ENCODE peak calls at places on chromosomes 12 and 14, in nine cellular contexts. One of them, this sample, is unnamed.

GRCh38 chr14:54444701-54445100 is 3.5 kb upstream of the CNIH1 start:
- DNase-seq in neuronal stem cell: no peak
- DNase-seq in OCI-LY7: no peak
- DNase-seq in pancreas: no peak
- DNase-seq in AG04450: no peak
- DNase-seq in foreskin keratinocyte: no peak
- DNase-seq in gastrocnemius medialis: no peak
- DNase-seq in right lobe of liver: no peak
- DNase-seq in lower lobe of right lung: no peak
- DNase-seq in this sample: no peak

GRCh38 chr12:17076335-17076734 is 470.4 kb upstream of the LMO3 start:
- DNase-seq in neuronal stem cell: no peak
- DNase-seq in OCI-LY7: no peak
- DNase-seq in pancreas: no peak
- DNase-seq in AG04450: no peak
- DNase-seq in foreskin keratinocyte: no peak
- DNase-seq in gastrocnemius medialis: no peak
- DNase-seq in right lobe of liver: no peak
- DNase-seq in lower lobe of right lung: no peak
- DNase-seq in this sample: peak

GRCh38 chr12:99505805-99506204 is 141.7 kb upstream of the GARIN6 start:
- DNase-seq in neuronal stem cell: no peak
- DNase-seq in OCI-LY7: no peak
- DNase-seq in pancreas: no peak
- DNase-seq in AG04450: no peak
- DNase-seq in foreskin keratinocyte: peak
- DNase-seq in gastrocnemius medialis: no peak
- DNase-seq in right lobe of liver: no peak
- DNase-seq in lower lobe of right lung: no peak
- DNase-seq in this sample: no peak

GRCh38 chr14:21589317-21589716 is 9.4 kb upstream of the OR10G3 start:
- DNase-seq in neuronal stem cell: no peak
- DNase-seq in OCI-LY7: no peak
- DNase-seq in pancreas: no peak
- DNase-seq in AG04450: no peak
- DNase-seq in foreskin keratinocyte: no peak
- DNase-seq in gastrocnemius medialis: no peak
- DNase-seq in right lobe of liver: no peak
- DNase-seq in lower lobe of right lung: no peak
- DNase-seq in this sample: no peak

GRCh38 chr12:27861428-27862167 is 81.6 kb upstream of the MANSC4 start:
- DNase-seq in neuronal stem cell: no peak
- DNase-seq in OCI-LY7: peak
- DNase-seq in pancreas: no peak
- DNase-seq in AG04450: no peak
- DNase-seq in foreskin keratinocyte: no peak
- DNase-seq in gastrocnemius medialis: peak
- DNase-seq in right lobe of liver: no peak
- DNase-seq in lower lobe of right lung: no peak
- DNase-seq in this sample: no peak

GRCh38 chr12:132286912-132287311 is 42.5 kb downstream of the GALNT9 start:
- DNase-seq in neuronal stem cell: no peak
- DNase-seq in OCI-LY7: no peak
- DNase-seq in pancreas: peak
- DNase-seq in AG04450: no peak
- DNase-seq in foreskin keratinocyte: no peak
- DNase-seq in gastrocnemius medialis: no peak
- DNase-seq in right lobe of liver: no peak
- DNase-seq in lower lobe of right lung: peak
- DNase-seq in this sample: peak

GRCh38 chr14:89767861-89768268 is 186.7 kb downstream of the EFCAB11 start:
- DNase-seq in neuronal stem cell: peak
- DNase-seq in OCI-LY7: peak
- DNase-seq in pancreas: no peak
- DNase-seq in AG04450: no peak
- DNase-seq in foreskin keratinocyte: peak
- DNase-seq in gastrocnemius medialis: no peak
- DNase-seq in right lobe of liver: no peak
- DNase-seq in lower lobe of right lung: no peak
- DNase-seq in this sample: peak

GRCh38 chr12:126346087-126346486 is 1280.9 kb downstream of the AACS start:
- DNase-seq in neuronal stem cell: no peak
- DNase-seq in OCI-LY7: no peak
- DNase-seq in pancreas: no peak
- DNase-seq in AG04450: no peak
- DNase-seq in foreskin keratinocyte: no peak
- DNase-seq in gastrocnemius medialis: no peak
- DNase-seq in right lobe of liver: no peak
- DNase-seq in lower lobe of right lung: no peak
- DNase-seq in this sample: no peak

GRCh38 chr12:508795-509194 is 49.1 kb downstream of the B4GALNT3 start:
- DNase-seq in neuronal stem cell: no peak
- DNase-seq in OCI-LY7: peak
- DNase-seq in pancreas: no peak
- DNase-seq in AG04450: no peak
- DNase-seq in foreskin keratinocyte: no peak
- DNase-seq in gastrocnemius medialis: no peak
- DNase-seq in right lobe of liver: no peak
- DNase-seq in lower lobe of right lung: no peak
- DNase-seq in this sample: no peak

GRCh38 chr14:65281991-65282908 is 130.3 kb upstream of the FUT8 start:
- DNase-seq in neuronal stem cell: peak
- DNase-seq in OCI-LY7: peak
- DNase-seq in pancreas: no peak
- DNase-seq in AG04450: no peak
- DNase-seq in foreskin keratinocyte: peak
- DNase-seq in gastrocnemius medialis: no peak
- DNase-seq in right lobe of liver: no peak
- DNase-seq in lower lobe of right lung: no peak
- DNase-seq in this sample: no peak

GRCh38 chr12:131983554-131983953 is 33.8 kb downstream of the EP400 start:
- DNase-seq in neuronal stem cell: no peak
- DNase-seq in OCI-LY7: no peak
- DNase-seq in pancreas: no peak
- DNase-seq in AG04450: no peak
- DNase-seq in foreskin keratinocyte: no peak
- DNase-seq in gastrocnemius medialis: no peak
- DNase-seq in right lobe of liver: no peak
- DNase-seq in lower lobe of right lung: no peak
- DNase-seq in this sample: no peak

GRCh38 chr12:128819293-128820144 is 4.2 kb downstream of the SLC15A4 start:
- DNase-seq in neuronal stem cell: no peak
- DNase-seq in OCI-LY7: no peak
- DNase-seq in pancreas: no peak
- DNase-seq in AG04450: no peak
- DNase-seq in foreskin keratinocyte: no peak
- DNase-seq in gastrocnemius medialis: no peak
- DNase-seq in right lobe of liver: no peak
- DNase-seq in lower lobe of right lung: no peak
- DNase-seq in this sample: no peak

GRCh38 chr12:59486827-59487226 is 109.0 kb upstream of the SLC16A7 start:
- DNase-seq in neuronal stem cell: no peak
- DNase-seq in OCI-LY7: no peak
- DNase-seq in pancreas: no peak
- DNase-seq in AG04450: no peak
- DNase-seq in foreskin keratinocyte: peak
- DNase-seq in gastrocnemius medialis: no peak
- DNase-seq in right lobe of liver: no peak
- DNase-seq in lower lobe of right lung: no peak
- DNase-seq in this sample: peak

GRCh38 chr12:29242921-29243431 is 93.9 kb downstream of the FAR2 start:
- DNase-seq in neuronal stem cell: no peak
- DNase-seq in OCI-LY7: no peak
- DNase-seq in pancreas: no peak
- DNase-seq in AG04450: no peak
- DNase-seq in foreskin keratinocyte: no peak
- DNase-seq in gastrocnemius medialis: no peak
- DNase-seq in right lobe of liver: no peak
- DNase-seq in lower lobe of right lung: peak
- DNase-seq in this sample: no peak

GRCh38 chr12:105748806-105749600 is 389.8 kb downstream of the NUAK1 start:
- DNase-seq in neuronal stem cell: no peak
- DNase-seq in OCI-LY7: no peak
- DNase-seq in pancreas: no peak
- DNase-seq in AG04450: peak
- DNase-seq in foreskin keratinocyte: peak
- DNase-seq in gastrocnemius medialis: no peak
- DNase-seq in right lobe of liver: peak
- DNase-seq in lower lobe of right lung: no peak
- DNase-seq in this sample: no peak

GRCh38 chr12:100234166-100234565 is 32.7 kb downstream of the DEPDC4 start:
- DNase-seq in neuronal stem cell: no peak
- DNase-seq in OCI-LY7: no peak
- DNase-seq in pancreas: no peak
- DNase-seq in AG04450: peak
- DNase-seq in foreskin keratinocyte: no peak
- DNase-seq in gastrocnemius medialis: no peak
- DNase-seq in right lobe of liver: no peak
- DNase-seq in lower lobe of right lung: no peak
- DNase-seq in this sample: no peak

GRCh38 chr14:75050852-75051555 is at the start of gene MLH3:
- DNase-seq in neuronal stem cell: peak
- DNase-seq in OCI-LY7: peak
- DNase-seq in pancreas: peak
- DNase-seq in AG04450: peak
- DNase-seq in foreskin keratinocyte: peak
- DNase-seq in gastrocnemius medialis: peak
- DNase-seq in right lobe of liver: peak
- DNase-seq in lower lobe of right lung: peak
- DNase-seq in this sample: peak

GRCh38 chr12:124617615-124618014 is 50.2 kb upstream of the NCOR2 start:
- DNase-seq in neuronal stem cell: no peak
- DNase-seq in OCI-LY7: no peak
- DNase-seq in pancreas: peak
- DNase-seq in AG04450: no peak
- DNase-seq in foreskin keratinocyte: no peak
- DNase-seq in gastrocnemius medialis: no peak
- DNase-seq in right lobe of liver: no peak
- DNase-seq in lower lobe of right lung: no peak
- DNase-seq in this sample: no peak

GRCh38 chr14:104794641-104795467 is 694 bp downstream of the AKT1 start:
- DNase-seq in neuronal stem cell: no peak
- DNase-seq in OCI-LY7: peak
- DNase-seq in pancreas: peak
- DNase-seq in AG04450: no peak
- DNase-seq in foreskin keratinocyte: no peak
- DNase-seq in gastrocnemius medialis: no peak
- DNase-seq in right lobe of liver: no peak
- DNase-seq in lower lobe of right lung: peak
- DNase-seq in this sample: peak

GRCh38 chr14:33026850-33027420 is 88.3 kb downstream of the NPAS3 start:
- DNase-seq in neuronal stem cell: no peak
- DNase-seq in OCI-LY7: no peak
- DNase-seq in pancreas: peak
- DNase-seq in AG04450: no peak
- DNase-seq in foreskin keratinocyte: no peak
- DNase-seq in gastrocnemius medialis: no peak
- DNase-seq in right lobe of liver: no peak
- DNase-seq in lower lobe of right lung: no peak
- DNase-seq in this sample: no peak

GRCh38 chr12:1738480-1738879 is 47.6 kb downstream of the ADIPOR2 start:
- DNase-seq in neuronal stem cell: no peak
- DNase-seq in OCI-LY7: no peak
- DNase-seq in pancreas: no peak
- DNase-seq in AG04450: no peak
- DNase-seq in foreskin keratinocyte: no peak
- DNase-seq in gastrocnemius medialis: no peak
- DNase-seq in right lobe of liver: no peak
- DNase-seq in lower lobe of right lung: no peak
- DNase-seq in this sample: no peak

GRCh38 chr12:27083861-27084271 is 1.5 kb upstream of the C12orf71 start:
- DNase-seq in neuronal stem cell: peak
- DNase-seq in OCI-LY7: no peak
- DNase-seq in pancreas: no peak
- DNase-seq in AG04450: peak
- DNase-seq in foreskin keratinocyte: no peak
- DNase-seq in gastrocnemius medialis: no peak
- DNase-seq in right lobe of liver: no peak
- DNase-seq in lower lobe of right lung: no peak
- DNase-seq in this sample: no peak

GRCh38 chr14:50364792-50365191 is 31.9 kb downstream of the CDKL1 start:
- DNase-seq in neuronal stem cell: no peak
- DNase-seq in OCI-LY7: no peak
- DNase-seq in pancreas: no peak
- DNase-seq in AG04450: no peak
- DNase-seq in foreskin keratinocyte: peak
- DNase-seq in gastrocnemius medialis: no peak
- DNase-seq in right lobe of liver: no peak
- DNase-seq in lower lobe of right lung: no peak
- DNase-seq in this sample: peak

GRCh38 chr14:96662116-96662901 is 134.9 kb upstream of the VRK1 start:
- DNase-seq in neuronal stem cell: no peak
- DNase-seq in OCI-LY7: no peak
- DNase-seq in pancreas: no peak
- DNase-seq in AG04450: no peak
- DNase-seq in foreskin keratinocyte: peak
- DNase-seq in gastrocnemius medialis: no peak
- DNase-seq in right lobe of liver: no peak
- DNase-seq in lower lobe of right lung: no peak
- DNase-seq in this sample: no peak
- H3K27ac ChIP-seq in neuronal stem cell: no peak
- H3K27ac ChIP-seq in OCI-LY7: no peak
- H3K27ac ChIP-seq in pancreas: peak
- H3K27ac ChIP-seq in AG04450: no peak
- H3K27ac ChIP-seq in foreskin keratinocyte: no peak
- H3K27ac ChIP-seq in gastrocnemius medialis: no peak
- H3K27ac ChIP-seq in right lobe of liver: no peak
- H3K27ac ChIP-seq in lower lobe of right lung: no peak
- H3K27ac ChIP-seq in this sample: no peak

GRCh38 chr12:52080403-52081201 is 1.1 kb downstream of the SMIM41 start:
- DNase-seq in neuronal stem cell: no peak
- DNase-seq in OCI-LY7: no peak
- DNase-seq in pancreas: no peak
- DNase-seq in AG04450: no peak
- DNase-seq in foreskin keratinocyte: no peak
- DNase-seq in gastrocnemius medialis: no peak
- DNase-seq in right lobe of liver: no peak
- DNase-seq in lower lobe of right lung: no peak
- DNase-seq in this sample: no peak
- H3K27ac ChIP-seq in neuronal stem cell: no peak
- H3K27ac ChIP-seq in OCI-LY7: peak
- H3K27ac ChIP-seq in pancreas: no peak
- H3K27ac ChIP-seq in AG04450: peak
- H3K27ac ChIP-seq in foreskin keratinocyte: no peak
- H3K27ac ChIP-seq in gastrocnemius medialis: peak
- H3K27ac ChIP-seq in right lobe of liver: peak
- H3K27ac ChIP-seq in lower lobe of right lung: peak
- H3K27ac ChIP-seq in this sample: no peak

GRCh38 chr12:6250343-6250742 is 50.1 kb downstream of the CD9 start:
- DNase-seq in neuronal stem cell: no peak
- DNase-seq in OCI-LY7: no peak
- DNase-seq in pancreas: no peak
- DNase-seq in AG04450: no peak
- DNase-seq in foreskin keratinocyte: no peak
- DNase-seq in gastrocnemius medialis: no peak
- DNase-seq in right lobe of liver: no peak
- DNase-seq in lower lobe of right lung: no peak
- DNase-seq in this sample: no peak
- H3K27ac ChIP-seq in neuronal stem cell: no peak
- H3K27ac ChIP-seq in OCI-LY7: no peak
- H3K27ac ChIP-seq in pancreas: no peak
- H3K27ac ChIP-seq in AG04450: no peak
- H3K27ac ChIP-seq in foreskin keratinocyte: no peak
- H3K27ac ChIP-seq in gastrocnemius medialis: no peak
- H3K27ac ChIP-seq in right lobe of liver: no peak
- H3K27ac ChIP-seq in lower lobe of right lung: no peak
- H3K27ac ChIP-seq in this sample: no peak

GRCh38 chr12:45254254-45254653 is 38.4 kb downstream of the ANO6 start:
- DNase-seq in neuronal stem cell: no peak
- DNase-seq in OCI-LY7: no peak
- DNase-seq in pancreas: no peak
- DNase-seq in AG04450: no peak
- DNase-seq in foreskin keratinocyte: no peak
- DNase-seq in gastrocnemius medialis: no peak
- DNase-seq in right lobe of liver: no peak
- DNase-seq in lower lobe of right lung: no peak
- DNase-seq in this sample: no peak
- H3K27ac ChIP-seq in neuronal stem cell: no peak
- H3K27ac ChIP-seq in OCI-LY7: no peak
- H3K27ac ChIP-seq in pancreas: no peak
- H3K27ac ChIP-seq in AG04450: no peak
- H3K27ac ChIP-seq in foreskin keratinocyte: no peak
- H3K27ac ChIP-seq in gastrocnemius medialis: no peak
- H3K27ac ChIP-seq in right lobe of liver: no peak
- H3K27ac ChIP-seq in lower lobe of right lung: no peak
- H3K27ac ChIP-seq in this sample: no peak

This sample was measured in RWPE1.